ENCODE peak calls at places on chromosomes 5 and 9, in six cellular contexts. X is fibroblast of mammary gland, L is thoracic aorta, A is fibroblast of villous mesenchyme, E is suprapubic skin, C is heart right ventricle. K is an unnamed sample.

GRCh38 chr5:82298668-82299067 is 20.5 kb upstream of the RPS23 start:
- DNase-seq in X (no peak), L (no peak), A (no peak), E (no peak), C (no peak), K (no peak)

GRCh38 chr5:119483155-119483554 is 30.9 kb downstream of the HSD17B4 start:
- DNase-seq in X (no peak), L (no peak), A (no peak), E (no peak), C (no peak), K (no peak)

GRCh38 chr9:33931326-33931725 is 114.4 kb downstream of the UBE2R2 start:
- DNase-seq in X (no peak), L (no peak), A (no peak), E (no peak), C (no peak), K (no peak)

GRCh38 chr9:14321517-14322125 is 7.7 kb upstream of the NFIB start:
- DNase-seq in X (peak), L (no peak), A (no peak), E (no peak), C (no peak), K (no peak)

GRCh38 chr9:107484117-107484723 is 5.3 kb downstream of the KLF4 start:
- DNase-seq in X (peak), L (no peak), A (peak), E (no peak), C (peak), K (peak)

GRCh38 chr5:137254153-137254552 is 245.0 kb downstream of the SPOCK1 start:
- DNase-seq in X (peak), L (no peak), A (peak), E (no peak), C (no peak), K (no peak)

GRCh38 chr5:173515526-173515925 is 100.9 kb downstream of the BOD1 start:
- DNase-seq in X (peak), L (no peak), A (peak), E (no peak), C (no peak), K (peak)

GRCh38 chr9:91515074-91515687 is 91.5 kb upstream of the NFIL3 start:
- DNase-seq in X (peak), L (no peak), A (peak), E (no peak), C (peak), K (peak)

GRCh38 chr9:37920471-37921167 is 16.7 kb upstream of the SLC25A51 start:
- DNase-seq in X (no peak), L (no peak), A (no peak), E (no peak), C (no peak), K (peak)

GRCh38 chr5:156654444-156654843 is 195.7 kb upstream of the PPP1R2B start:
- DNase-seq in X (no peak), L (no peak), A (no peak), E (no peak), C (no peak), K (no peak)

GRCh38 chr5:150519560-150519945 is 11.6 kb downstream of the NDST1 start:
- DNase-seq in X (no peak), L (no peak), A (no peak), E (no peak), C (no peak), K (no peak)

GRCh38 chr5:103706939-103707682 is 144.5 kb upstream of the NUDT12 start:
- DNase-seq in X (peak), L (no peak), A (peak), E (no peak), C (no peak), K (peak)

GRCh38 chr5:14849516-14850294 is 21.9 kb downstream of the ANKH start:
- DNase-seq in X (no peak), L (no peak), A (no peak), E (no peak), C (no peak), K (no peak)

GRCh38 chr5:74294231-74294705 is 346.3 kb downstream of the ENC1 start:
- DNase-seq in X (peak), L (no peak), A (no peak), E (no peak), C (no peak), K (no peak)

GRCh38 chr5:7745882-7746735 is 104.8 kb downstream of the CFAP90 start:
- DNase-seq in X (peak), L (peak), A (peak), E (peak), C (peak), K (peak)

GRCh38 chr5:138720840-138721239 is 32.4 kb upstream of the CTNNA1 start:
- DNase-seq in X (no peak), L (no peak), A (no peak), E (no peak), C (no peak), K (no peak)

GRCh38 chr5:154465169-154465568 is 12.9 kb downstream of the HAND1 start:
- DNase-seq in X (peak), L (no peak), A (peak), E (no peak), C (no peak), K (no peak)

GRCh38 chr9:84371737-84372136 is 31.2 kb upstream of the SLC28A3 start:
- DNase-seq in X (peak), L (no peak), A (peak), E (no peak), C (no peak), K (peak)

GRCh38 chr9:136204838-136205706 is at the start of gene LHX3:
- DNase-seq in X (no peak), L (no peak), A (peak), E (no peak), C (no peak), K (peak)

GRCh38 chr5:146888341-146888978 is 9.9 kb upstream of the PPP2R2B start:
- DNase-seq in X (no peak), L (no peak), A (no peak), E (no peak), C (no peak), K (no peak)

GRCh38 chr9:30536494-30536893 is 1847.9 kb upstream of the ACO1 start:
- DNase-seq in X (no peak), L (no peak), A (no peak), E (no peak), C (no peak), K (no peak)

GRCh38 chr5:113692466-113693204 is 179.1 kb downstream of the YTHDC2 start:
- DNase-seq in X (no peak), L (no peak), A (no peak), E (no peak), C (no peak), K (no peak)

GRCh38 chr9:109639666-109640231 is 140.2 kb upstream of the PALM2AKAP2 start:
- DNase-seq in X (no peak), L (no peak), A (no peak), E (no peak), C (no peak), K (no peak)
- H3K4me3 ChIP-seq in X (no peak), L (peak), A (no peak), E (peak), C (peak), K (no peak)

DNA sequence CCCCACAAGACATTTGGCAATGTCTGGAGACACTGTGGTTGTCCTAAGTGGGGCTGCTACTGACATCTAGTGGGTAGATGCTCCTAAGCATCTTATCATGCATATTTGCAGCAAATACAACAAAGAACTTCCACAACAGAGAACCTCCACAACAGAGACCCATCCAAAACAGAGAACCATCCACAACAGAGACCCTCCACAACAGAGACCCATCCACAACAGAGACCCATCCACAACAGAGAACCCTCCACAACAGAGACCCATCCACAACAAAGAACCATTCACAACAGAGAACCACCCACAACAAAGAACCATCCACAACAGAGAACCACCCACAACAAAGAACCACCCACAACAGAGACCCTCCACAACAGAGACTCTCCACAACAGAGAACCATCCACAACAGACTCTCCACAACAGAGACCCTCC is 32.8 kb downstream of the ARPC5L start:
- DNase-seq in X (peak), L (no peak), A (peak), E (no peak), C (no peak), K (peak)
- TF ChIP-seq CTCF in X (peak), L (no peak), A (peak), E (no peak), C (peak), K (peak)

DNA sequence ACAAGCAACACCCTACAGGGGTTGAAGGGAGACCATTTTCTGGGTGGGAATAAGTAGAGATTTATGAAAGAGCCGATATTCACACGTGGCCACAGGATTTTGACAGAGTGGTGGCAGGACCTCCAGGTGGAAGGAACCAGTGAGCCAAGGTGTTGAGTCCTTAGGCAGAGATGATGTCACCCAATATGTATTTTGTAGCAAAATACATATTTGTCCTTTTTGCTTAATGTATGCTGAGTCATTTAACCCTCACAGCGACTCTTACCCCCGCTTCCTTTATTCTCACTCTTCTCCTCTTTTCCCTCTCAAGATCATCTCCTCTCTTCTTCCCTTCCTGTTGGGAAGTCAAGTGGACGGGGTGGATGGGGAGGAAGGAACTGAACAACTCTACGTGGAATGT is 215.7 kb upstream of the S1PR3 start:
- DNase-seq in X (peak), L (no peak), A (no peak), E (no peak), C (no peak), K (no peak)
- H3K4me3 ChIP-seq in X (no peak), L (no peak), A (no peak), E (no peak), C (no peak), K (no peak)

GRCh38 chr9:131530930-131531832 is at the start of gene UCK1:
- DNase-seq in X (peak), L (peak), A (peak), E (peak), C (peak), K (peak)

GRCh38 chr9:131529597-131530545 is 1.2 kb downstream of the UCK1 start:
- DNase-seq in X (no peak), L (no peak), A (no peak), E (no peak), C (no peak), K (no peak)

GRCh38 chr9:131528886-131529505 is 2.1 kb downstream of the UCK1 start:
- DNase-seq in X (no peak), L (no peak), A (no peak), E (no peak), C (no peak), K (no peak)

GRCh38 chr9:131528186-131528585 is 2.9 kb downstream of the UCK1 start:
- DNase-seq in X (no peak), L (no peak), A (no peak), E (no peak), C (no peak), K (no peak)

GRCh38 chr9:131530546-131530929 is 525 bp downstream of the UCK1 start:
- DNase-seq in X (peak), L (no peak), A (peak), E (no peak), C (peak), K (peak)
- TF ChIP-seq CTCF in X (no peak), L (no peak), A (no peak), E (no peak), C (no peak), K (no peak)

GRCh38 chr5:83720805-83721431 is at the start of gene HAPLN1:
- DNase-seq in X (no peak), L (no peak), A (no peak), E (no peak), C (no peak), K (peak)
- H3K4me3 ChIP-seq in X (peak), L (peak), A (peak), E (peak), C (peak), K (peak)

GRCh38 chr5:164052536-164053090 is 547.2 kb downstream of the MAT2B start:
- DNase-seq in X (peak), L (no peak), A (no peak), E (no peak), C (no peak), K (no peak)

GRCh38 chr5:164057121-164057520 is 551.7 kb downstream of the MAT2B start:
- DNase-seq in X (no peak), L (no peak), A (no peak), E (no peak), C (no peak), K (no peak)

GRCh38 chr5:164051745-164052144 is 546.3 kb downstream of the MAT2B start:
- DNase-seq in X (peak), L (no peak), A (no peak), E (no peak), C (no peak), K (no peak)

GRCh38 chr5:164053123-164053522 is 547.7 kb downstream of the MAT2B start:
- DNase-seq in X (no peak), L (no peak), A (no peak), E (no peak), C (no peak), K (no peak)

GRCh38 chr5:164054461-164054860 is 549.0 kb downstream of the MAT2B start:
- DNase-seq in X (no peak), L (no peak), A (no peak), E (no peak), C (no peak), K (no peak)
- TF ChIP-seq CTCF in X (no peak), L (no peak), A (no peak), E (no peak), C (no peak), K (no peak)